ENCODE peak calls at places on chromosome 4, in four cellular contexts. V, Q, E and B are unnamed samples.
A peak's percentile ranks its signal among the peaks of the same experiment; 100 is the strongest.

GRCh38 chr4:95256108-95256835 is 292.5 kb downstream of the UNC5C start:
- DNase-seq in V (peak; percentile 62), Q (no peak), E (no peak), B (no peak)

GRCh38 chr4:189202182-189202868 is 738.3 kb upstream of the FRG1 start:
- DNase-seq in V (peak; percentile 23), Q (peak; percentile 9), E (peak; percentile 72), B (no peak)

GRCh38 chr4:168723569-168723968 is 226.7 kb downstream of the PALLD start:
- DNase-seq in V (no peak), Q (no peak), E (no peak), B (no peak)

GRCh38 chr4:66169341-66169740 is 499.1 kb upstream of the EPHA5 start:
- DNase-seq in V (peak; percentile 3), Q (peak; percentile 11), E (no peak), B (no peak)

GRCh38 chr4:153611679-153612078 is 72.4 kb upstream of the TLR2 start:
- DNase-seq in V (no peak), Q (no peak), E (no peak), B (no peak)

GRCh38 chr4:138182838-138183426 is 59.2 kb downstream of the SLC7A11 start:
- DNase-seq in V (peak; percentile 40), Q (peak; percentile 56), E (no peak), B (no peak)

GRCh38 chr4:97235516-97235915 is 907.8 kb downstream of the STPG2 start:
- DNase-seq in V (no peak), Q (no peak), E (no peak), B (no peak)

GRCh38 chr4:161929966-161930365 is 233.8 kb downstream of the FSTL5 start:
- DNase-seq in V (no peak), Q (no peak), E (no peak), B (no peak)

GRCh38 chr4:100022792-100023222 is 72.7 kb upstream of the H2AZ1 start:
- DNase-seq in V (no peak), Q (no peak), E (peak; percentile 45), B (no peak)

GRCh38 chr4:53706422-53707032 is 115.2 kb upstream of the LNX1 start:
- DNase-seq in V (peak; percentile 38), Q (peak; percentile 35), E (no peak), B (peak; percentile 45)

GRCh38 chr4:6404611-6405416 is 67.6 kb downstream of the PPP2R2C start:
- DNase-seq in V (no peak), Q (no peak), E (no peak), B (no peak)

GRCh38 chr4:43008793-43009192 is 116.3 kb downstream of the GRXCR1 start:
- DNase-seq in V (no peak), Q (no peak), E (no peak), B (no peak)

GRCh38 chr4:171169396-171169795 is 643.8 kb upstream of the GALNTL6 start:
- DNase-seq in V (no peak), Q (no peak), E (no peak), B (no peak)

GRCh38 chr4:82528074-82528473 is 33.7 kb downstream of the TMEM150C start:
- DNase-seq in V (no peak), Q (no peak), E (no peak), B (no peak)

GRCh38 chr4:176034498-176034897 is 31.1 kb upstream of the WDR17 start:
- DNase-seq in V (peak; percentile 5), Q (no peak), E (no peak), B (no peak)
- TF ChIP-seq SP1 in V (no peak), Q (no peak), E (no peak), B (no peak)

GRCh38 chr4:106149911-106150310 is 166.1 kb downstream of the TBCK start:
- DNase-seq in V (no peak), Q (no peak), E (no peak), B (no peak)
- TF ChIP-seq TAF1 in V (no peak), Q (no peak), E (no peak), B (no peak)

DNA sequence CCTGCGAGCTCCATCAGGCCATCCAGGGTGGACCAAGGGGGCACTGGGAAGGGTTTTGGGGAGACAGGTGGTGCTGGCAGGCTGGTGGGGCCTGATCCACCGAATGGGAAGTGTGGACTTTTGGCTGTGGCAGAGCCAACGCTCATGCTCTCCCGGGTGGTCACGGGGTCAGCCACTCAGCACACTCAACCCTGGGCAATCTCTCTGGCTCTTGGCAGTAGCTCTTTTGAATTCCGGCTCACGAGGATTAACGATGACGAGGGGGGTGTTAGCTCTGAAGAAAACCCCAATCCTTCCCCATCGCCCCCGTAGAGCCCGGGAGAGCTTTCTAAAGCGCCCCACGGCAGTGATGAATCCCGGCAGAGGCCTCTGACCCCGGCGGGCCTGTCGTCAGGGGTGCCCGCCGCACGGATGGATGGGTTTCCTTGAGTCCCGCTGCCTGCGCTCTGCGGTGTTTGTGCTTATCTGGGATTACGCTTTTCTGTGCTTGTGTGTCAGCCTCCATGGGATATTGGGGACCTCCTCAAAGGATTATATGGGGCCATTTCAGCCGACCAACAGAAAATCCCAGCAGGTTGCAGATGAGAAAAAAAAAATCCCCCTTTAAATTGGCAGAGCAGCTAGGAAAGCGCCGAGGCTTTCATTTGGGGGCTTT is 156.8 kb upstream of the PSAPL1 start:
- DNase-seq in V (no peak), Q (no peak), E (no peak), B (no peak)
- TF ChIP-seq SP1 in V (no peak), Q (no peak), E (no peak), B (no peak)

DNA sequence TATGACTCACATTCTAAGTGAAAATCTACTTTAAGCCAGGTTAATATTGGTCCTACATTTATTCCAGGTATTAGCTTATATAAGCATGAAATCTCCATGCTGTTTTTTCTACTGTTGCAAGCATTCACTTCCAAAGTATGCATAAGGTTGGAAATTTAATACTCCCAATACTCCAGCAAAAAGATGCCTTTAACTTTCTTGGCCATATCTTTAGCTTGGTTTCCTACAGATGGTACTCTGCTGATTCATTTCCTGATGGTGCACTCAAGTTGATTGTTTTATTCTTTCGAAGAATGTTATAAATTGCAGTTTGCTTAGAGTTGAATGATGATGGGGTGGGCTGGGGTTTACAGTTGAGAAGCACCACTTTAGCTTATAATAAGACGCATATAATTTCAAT is 330.2 kb downstream of the PTTG2 start:
- DNase-seq in V (no peak), Q (no peak), E (no peak), B (no peak)
- TF ChIP-seq TAF1 in V (no peak), Q (no peak), E (no peak), B (no peak)

GRCh38 chr4:41418444-41418843 is 119.5 kb upstream of the LIMCH1 start:
- DNase-seq in V (no peak), Q (no peak), E (no peak), B (no peak)
- TF ChIP-seq SP1 in V (no peak), Q (no peak), E (no peak), B (no peak)

DNA sequence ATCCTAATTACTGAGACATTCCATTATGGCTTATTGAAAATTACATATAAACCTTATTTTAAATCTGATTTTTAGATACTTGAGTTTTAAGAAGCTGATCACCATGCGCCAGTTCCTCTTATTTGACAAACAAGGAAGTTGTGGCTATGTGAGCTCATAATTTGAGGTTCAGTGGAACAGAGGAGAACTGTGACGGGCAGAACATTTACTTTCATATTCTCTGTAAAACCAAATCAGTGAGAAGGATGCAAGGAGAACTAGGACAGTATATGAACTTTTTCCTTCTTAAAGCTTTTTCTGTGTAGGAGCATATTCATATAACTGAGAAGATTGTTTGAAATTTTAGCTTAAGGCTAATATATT is 25.3 kb downstream of the STIM2 start:
- DNase-seq in V (no peak), Q (no peak), E (no peak), B (peak; percentile 65)
- TF ChIP-seq TAF1 in V (no peak), Q (no peak), E (no peak), B (peak; percentile 18)

GRCh38 chr4:15451181-15451865 is 18.4 kb upstream of the CC2D2A start:
- DNase-seq in V (no peak), Q (no peak), E (no peak), B (no peak)

GRCh38 chr4:15457401-15458201 is 12.1 kb upstream of the CC2D2A start:
- DNase-seq in V (peak; percentile 37), Q (peak; percentile 24), E (no peak), B (peak; percentile 20)

GRCh38 chr4:15459706-15460105 is 10.0 kb upstream of the CC2D2A start:
- DNase-seq in V (no peak), Q (no peak), E (no peak), B (no peak)

GRCh38 chr4:15451866-15452765 is 17.6 kb upstream of the CC2D2A start:
- DNase-seq in V (no peak), Q (no peak), E (no peak), B (no peak)

DNA sequence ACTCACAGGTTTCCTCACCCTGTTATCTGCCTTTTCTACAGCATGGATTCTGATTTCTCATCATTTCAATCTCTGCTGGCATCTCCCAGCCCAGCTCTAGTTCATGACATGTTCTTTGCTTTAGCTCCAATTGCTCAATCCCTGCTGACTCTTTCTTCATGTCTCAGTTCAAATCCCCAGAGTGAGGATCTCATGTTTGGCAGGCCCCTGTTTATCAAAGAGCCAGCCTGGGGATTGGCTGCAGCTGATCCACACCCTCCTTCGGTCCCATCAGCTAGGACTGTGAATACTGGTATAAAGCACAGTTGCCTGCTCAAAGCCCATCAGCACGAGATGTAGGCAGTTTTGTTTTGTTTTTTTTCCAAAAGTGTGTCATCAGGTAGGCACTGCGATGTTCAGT is 14.4 kb upstream of the CC2D2A start:
- DNase-seq in V (no peak), Q (no peak), E (no peak), B (no peak)
- TF ChIP-seq SP1 in V (no peak), Q (no peak), E (no peak), B (no peak)

GRCh38 chr4:139453041-139453370 is 915 bp upstream of the RAB33B start:
- DNase-seq in V (no peak), Q (peak; percentile 88), E (no peak), B (peak; percentile 59)
- TF ChIP-seq TAF1 in V (no peak), Q (no peak), E (no peak), B (no peak)

GRCh38 chr4:145199056-145199713 is 18.8 kb upstream of the OTUD4 start:
- DNase-seq in V (peak; percentile 51), Q (no peak), E (no peak), B (no peak)
- TF ChIP-seq SP1 in V (no peak), Q (no peak), E (no peak), B (no peak)

GRCh38 chr4:119962631-119963030 is 104.0 kb downstream of the MAD2L1 start:
- DNase-seq in V (no peak), Q (no peak), E (no peak), B (no peak)
- TF ChIP-seq TAF1 in V (no peak), Q (no peak), E (no peak), B (no peak)